ENCODE peak calls at places on chromosome 9, in six cellular contexts. I is stimulated activated CD4-positive, alpha-beta T cell treated with anti-CD3 and anti-CD28 coated beads, Interleukin-2, amount 100 ng/mL, for 48 hours; U is D341Med; W is HFFc6; K is kidney tubule cell; V is psoas muscle. B is an unnamed sample.
A peak's percentile ranks its signal among the peaks of the same experiment; 100 is the strongest.

GRCh38 chr9:114033397-114034103 is 44.5 kb downstream of the AMBP start:
- DNase-seq in I (no peak), U (peak; percentile 68), W (no peak), K (peak; percentile 13), V (peak; percentile 49), B (no peak)

GRCh38 chr9:34554211-34555001 is 31.6 kb upstream of the ENHO start:
- DNase-seq in I (no peak), U (peak; percentile 80), W (no peak), K (no peak), V (no peak), B (no peak)

GRCh38 chr9:134211811-134212460 is 47.6 kb upstream of the RNU6ATAC start:
- DNase-seq in I (no peak), U (no peak), W (no peak), K (no peak), V (peak; percentile 6), B (no peak)

GRCh38 chr9:98347642-98348041 is 92.2 kb upstream of the TBC1D2 start:
- DNase-seq in I (no peak), U (no peak), W (no peak), K (no peak), V (no peak), B (no peak)

GRCh38 chr9:125561497-125562148 is 145.4 kb downstream of the MAPKAP1 start:
- DNase-seq in I (no peak), U (no peak), W (no peak), K (no peak), V (no peak), B (peak; percentile 30)

GRCh38 chr9:98958271-98958989 is 14.7 kb downstream of the COL15A1 start:
- DNase-seq in I (no peak), U (no peak), W (peak; percentile 95), K (no peak), V (no peak), B (no peak)

GRCh38 chr9:126397056-126397455 is 70.4 kb downstream of the MVB12B start:
- DNase-seq in I (peak; percentile 37), U (no peak), W (no peak), K (no peak), V (no peak), B (peak; percentile 44)

GRCh38 chr9:34430843-34431437 is 27.4 kb downstream of the FAM219A start:
- DNase-seq in I (no peak), U (peak; percentile 53), W (peak; percentile 91), K (peak; percentile 81), V (peak; percentile 66), B (no peak)

GRCh38 chr9:124261787-124262595 is 4.2 kb downstream of the NEK6 start:
- DNase-seq in I (no peak), U (no peak), W (no peak), K (no peak), V (no peak), B (no peak)

GRCh38 chr9:114053246-114054005 is 24.7 kb downstream of the AMBP start:
- DNase-seq in I (no peak), U (no peak), W (no peak), K (peak; percentile 52), V (no peak), B (no peak)

GRCh38 chr9:93683331-93684134 is 107.1 kb downstream of the PHF2 start:
- DNase-seq in I (no peak), U (peak; percentile 12), W (no peak), K (no peak), V (no peak), B (no peak)

GRCh38 chr9:129983891-129984290 is 59.1 kb downstream of the FNBP1 start:
- DNase-seq in I (no peak), U (no peak), W (no peak), K (no peak), V (no peak), B (no peak)

GRCh38 chr9:109307380-109308240 is 13.2 kb downstream of the EPB41L4B start:
- DNase-seq in I (no peak), U (no peak), W (no peak), K (peak; percentile 63), V (no peak), B (no peak)

GRCh38 chr9:127968046-127968445 is 12.7 kb downstream of the EEIG1 start:
- DNase-seq in I (no peak), U (no peak), W (peak; percentile 54), K (peak; percentile 89), V (no peak), B (no peak)

GRCh38 chr9:38016375-38017120 is 52.5 kb downstream of the SHB start:
- DNase-seq in I (no peak), U (no peak), W (peak; percentile 87), K (peak; percentile 93), V (no peak), B (no peak)

GRCh38 chr9:33852216-33852826 is 35.4 kb downstream of the UBE2R2 start:
- DNase-seq in I (no peak), U (peak; percentile 68), W (peak; percentile 52), K (peak; percentile 58), V (peak; percentile 56), B (peak; percentile 9)